ENCODE peak calls at places on chromosomes 6 and 20, in seven cellular contexts. C is adrenal gland, G is upper lobe of left lung, W is heart left ventricle, Y is A549, V is HCT116, X is stomach. P is an unnamed sample.
A peak's percentile ranks its signal among the peaks of the same experiment; 100 is the strongest.

GRCh38 chr6:44603044-44603686 is 215.7 kb downstream of the CDC5L start:
- DNase-seq in X (no peak), W (no peak), C (no peak), V (no peak), G (no peak), Y (no peak), P (no peak)

GRCh38 chr6:155050311-155050710 is 55.2 kb downstream of the TIAM2 start:
- DNase-seq in W (no peak), G (no peak), X (no peak), Y (no peak), V (no peak), C (no peak), P (no peak)

GRCh38 chr6:113017316-113017715 is 670.2 kb downstream of the RFPL4B start:
- DNase-seq in W (no peak), X (no peak), C (no peak), V (no peak), G (no peak), Y (no peak), P (no peak)

GRCh38 chr6:132961122-132961521 is 146.8 kb downstream of the RPS12 start:
- DNase-seq in C (no peak), V (no peak), Y (no peak), W (no peak), X (no peak), G (no peak), P (no peak)

GRCh38 chr20:25282796-25283195 is 34.9 kb downstream of the PYGB start:
- DNase-seq in V (no peak), W (peak; percentile 7), Y (no peak), C (no peak), X (no peak), G (no peak), P (no peak)

GRCh38 chr6:127301199-127301700 is 34.6 kb downstream of the RNF146 start:
- DNase-seq in X (no peak), V (no peak), W (no peak), G (no peak), Y (no peak), C (no peak), P (no peak)

GRCh38 chr6:168418151-168418551 is 22.8 kb upstream of the SMOC2 start:
- DNase-seq in C (no peak), Y (no peak), V (no peak), G (no peak), W (no peak), X (no peak), P (peak; percentile 30)

GRCh38 chr6:6588064-6588923 is at the start of gene LY86:
- DNase-seq in W (peak; percentile 57), X (no peak), V (no peak), G (no peak), Y (no peak), C (peak; percentile 18), P (no peak)

GRCh38 chr20:10763117-10763516 is 89.3 kb upstream of the JAG1 start:
- DNase-seq in V (no peak), G (no peak), W (no peak), Y (no peak), X (no peak), C (no peak), P (no peak)

GRCh38 chr6:157025459-157025858 is 248.3 kb downstream of the ARID1B start:
- DNase-seq in W (no peak), C (no peak), V (no peak), X (no peak), G (no peak), Y (no peak), P (no peak)

GRCh38 chr20:64103871-64104666 is 3.3 kb downstream of the NPBWR2 start:
- DNase-seq in C (no peak), W (peak; percentile 14), V (no peak), X (no peak), Y (no peak), G (peak; percentile 10), P (no peak)

GRCh38 chr6:149716181-149716580 is 1.7 kb downstream of the LATS1 start:
- DNase-seq in W (no peak), G (no peak), X (peak; percentile 7), Y (no peak), C (no peak), V (no peak), P (no peak)

GRCh38 chr6:149719531-149719930 is 1.6 kb upstream of the LATS1 start:
- DNase-seq in V (no peak), X (no peak), W (no peak), C (no peak), Y (no peak), G (no peak), P (no peak)

GRCh38 chr6:149716584-149716983 is 1.3 kb downstream of the LATS1 start:
- DNase-seq in W (no peak), C (no peak), X (no peak), V (no peak), G (no peak), Y (no peak), P (no peak)

GRCh38 chr6:149717255-149717587 is 680 bp downstream of the LATS1 start:
- DNase-seq in W (no peak), V (no peak), Y (no peak), C (no peak), G (no peak), X (no peak), P (no peak)

GRCh38 chr6:149717588-149718458 is at the start of gene LATS1:
- DNase-seq in X (peak; percentile 92), V (peak; percentile 43), W (peak; percentile 92), Y (peak; percentile 79), C (peak; percentile 94), G (peak; percentile 89), P (peak; percentile 76)
- TF ChIP-seq POLR2A in X (no peak), V (peak; percentile 91), W (peak; percentile 73), Y (peak; percentile 97), C (peak; percentile 87), G (peak; percentile 84), P (peak; percentile 19)

DNA sequence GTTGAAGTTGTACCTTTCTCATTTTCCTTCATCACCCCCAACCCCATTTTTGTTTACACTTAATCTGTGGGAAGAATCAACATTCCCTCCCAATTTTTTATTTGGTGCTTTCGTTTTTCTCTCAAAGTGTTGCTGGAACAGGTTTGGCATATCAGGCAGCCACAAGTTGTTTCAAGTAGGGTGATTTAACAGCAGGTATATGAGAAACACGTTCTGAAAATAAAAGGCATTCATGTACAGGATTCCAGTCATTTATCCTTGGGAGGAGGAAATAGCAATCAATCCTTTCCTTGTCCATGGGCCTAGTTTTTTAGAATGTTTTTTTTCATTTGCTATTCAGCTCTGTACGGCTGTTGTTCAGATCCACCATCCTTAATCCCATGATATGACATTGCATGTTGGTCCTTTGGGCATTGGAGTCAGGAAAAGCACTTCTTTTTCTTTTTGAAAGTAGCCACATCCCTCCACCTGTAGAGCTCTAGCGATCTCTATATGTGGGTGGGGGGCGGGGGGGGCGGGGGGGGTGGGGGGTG is 120.2 kb downstream of the JARID2 start:
- DNase-seq in C (no peak), G (no peak), X (no peak), Y (no peak), W (no peak), V (no peak), P (no peak)
- H3K4me1 ChIP-seq in C (peaks cover 18% of the 10 kb centered on the region), G (peaks cover 40% of the 10 kb centered on the region), X (peaks cover 28% of the 10 kb centered on the region), Y (peaks cover 45% of the 10 kb centered on the region), W (peaks cover 77% of the 10 kb centered on the region), V (peaks cover 5% of the 10 kb centered on the region), P (no peaks in the 10 kb centered on the region)

DNA sequence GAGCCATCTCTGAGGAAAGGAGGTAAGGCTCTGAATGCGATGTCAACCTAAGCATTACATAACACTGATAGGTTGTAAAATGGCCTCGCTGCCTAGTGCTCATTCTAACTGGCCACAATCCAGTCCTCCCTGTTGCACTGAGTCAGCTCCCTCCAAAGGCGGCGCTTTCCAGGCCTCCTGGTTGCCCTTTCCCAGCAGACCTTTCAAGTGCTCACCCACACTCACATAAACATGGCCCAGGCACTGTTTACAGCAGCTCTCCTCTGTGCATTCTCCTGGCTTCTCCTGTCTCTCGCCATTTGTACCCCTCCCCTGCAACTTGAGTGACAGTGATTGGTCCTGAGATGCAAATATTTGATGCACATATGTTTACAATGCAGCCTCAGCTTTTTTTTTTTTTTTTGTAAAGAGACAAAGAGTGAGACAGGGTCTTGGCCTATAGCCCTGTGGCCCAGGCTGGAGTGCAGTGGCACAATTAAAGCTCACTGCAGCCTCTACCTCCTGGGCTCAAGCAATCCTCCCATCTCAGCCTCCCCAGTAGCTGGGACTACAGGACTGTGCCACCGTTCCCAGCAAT is 36.8 kb upstream of the PRND start:
- DNase-seq in Y (peak; percentile 33), V (peak; percentile 40), W (no peak), X (no peak), G (no peak), C (no peak), P (no peak)
- TF ChIP-seq CTCF in Y (no peak), V (no peak), W (no peak), X (no peak), G (no peak), C (no peak), P (no peak)

GRCh38 chr20:50883856-50884255 is 47.4 kb downstream of the ADNP start:
- DNase-seq in G (no peak), V (no peak), C (no peak), Y (no peak), W (no peak), X (no peak), P (no peak)
- TF ChIP-seq POLR2A in G (no peak), V (no peak), C (no peak), Y (no peak), W (no peak), X (no peak), P (no peak)

GRCh38 chr6:19945843-19946358 is 108.7 kb downstream of the ID4 start:
- DNase-seq in X (no peak), C (no peak), V (no peak), Y (no peak), W (no peak), G (no peak), P (no peak)
- H3K4me1 ChIP-seq in X (no peaks in the 10 kb centered on the region), C (no peaks in the 10 kb centered on the region), V (no peaks in the 10 kb centered on the region), Y (no peaks in the 10 kb centered on the region), W (no peaks in the 10 kb centered on the region), G (no peaks in the 10 kb centered on the region), P (no peaks in the 10 kb centered on the region)

P was measured in tibial nerve.